ENCODE peak calls at places on chromosome 9, in four cellular contexts. L, A, K and S are unnamed samples.

GRCh38 chr9:104494808-104495207 is 9.3 kb upstream of the OR13F1 start:
- DNase-seq in L (no peak), A (no peak), K (peak; percentile 33), S (no peak)

GRCh38 chr9:101564252-101564651 is 30.5 kb downstream of the PPP3R2 start:
- DNase-seq in L (no peak), A (no peak), K (no peak), S (no peak)

GRCh38 chr9:2024888-2025781 is 10.0 kb downstream of the SMARCA2 start:
- DNase-seq in L (no peak), A (no peak), K (no peak), S (no peak)

GRCh38 chr9:113587471-113588031 is 124.0 kb downstream of the RGS3 start:
- DNase-seq in L (peak; percentile 78), A (no peak), K (no peak), S (no peak)

GRCh38 chr9:110444911-110445310 is 107.2 kb upstream of the TXNDC8 start:
- DNase-seq in L (no peak), A (no peak), K (no peak), S (no peak)

GRCh38 chr9:27572918-27573698 is at the start of gene C9orf72:
- DNase-seq in L (peak; percentile 81), A (peak; percentile 73), K (peak; percentile 64), S (peak; percentile 83)

GRCh38 chr9:74609671-74610416 is 112.7 kb downstream of the RORB start:
- DNase-seq in L (no peak), A (no peak), K (peak; percentile 3), S (no peak)

GRCh38 chr9:108468364-108468763 is 387.4 kb downstream of the ACTL7B start:
- DNase-seq in L (peak; percentile 25), A (no peak), K (peak; percentile 62), S (no peak)

GRCh38 chr9:109816490-109816889 is 36.5 kb downstream of the PALM2AKAP2 start:
- DNase-seq in L (no peak), A (no peak), K (peak; percentile 94), S (no peak)

GRCh38 chr9:10366171-10366779 is 246.5 kb downstream of the PTPRD start:
- DNase-seq in L (no peak), A (no peak), K (peak; percentile 66), S (no peak)

GRCh38 chr9:130480673-130481072 is 35.9 kb downstream of the ASS1 start:
- DNase-seq in L (no peak), A (no peak), K (no peak), S (no peak)

GRCh38 chr9:114681594-114682332 is at the start of gene TEX48:
- DNase-seq in L (peak; percentile 45), A (no peak), K (peak; percentile 82), S (peak; percentile 68)

GRCh38 chr9:101601904-101602765 is 7.4 kb upstream of the PPP3R2 start:
- DNase-seq in L (no peak), A (no peak), K (peak; percentile 62), S (no peak)

GRCh38 chr9:136840877-136841645 is 1.2 kb upstream of the AJM1 start:
- DNase-seq in L (no peak), A (no peak), K (no peak), S (no peak)

GRCh38 chr9:109990541-109990940 is 210.5 kb downstream of the PALM2AKAP2 start:
- DNase-seq in L (no peak), A (no peak), K (no peak), S (no peak)

GRCh38 chr9:545480-545879 is 296.0 kb upstream of the DMRT1 start:
- DNase-seq in L (peak; percentile 81), A (no peak), K (no peak), S (no peak)

GRCh38 chr9:136974834-136975535 is 2.3 kb upstream of the PTGDS start:
- DNase-seq in L (peak; percentile 72), A (no peak), K (peak; percentile 5), S (no peak)

GRCh38 chr9:68941780-68942459 is 72.0 kb downstream of the PRKACG start:
- DNase-seq in L (no peak), A (no peak), K (no peak), S (no peak)

GRCh38 chr9:114300153-114300845 is 22.6 kb upstream of the ORM1 start:
- DNase-seq in L (peak; percentile 2), A (no peak), K (no peak), S (no peak)

GRCh38 chr9:136341042-136341655 is 13.8 kb downstream of the GPSM1 start:
- DNase-seq in L (peak; percentile 72), A (no peak), K (no peak), S (no peak)

GRCh38 chr9:79592736-79593493 is 21.1 kb downstream of the TLE4 start:
- DNase-seq in L (no peak), A (no peak), K (no peak), S (no peak)

GRCh38 chr9:1261879-1262278 is 211.7 kb downstream of the DMRT2 start:
- DNase-seq in L (no peak), A (no peak), K (no peak), S (no peak)

GRCh38 chr9:125538092-125538473 is 168.9 kb downstream of the MAPKAP1 start:
- DNase-seq in L (no peak), A (no peak), K (peak; percentile 94), S (no peak)

GRCh38 chr9:3887121-3887797 is 361.5 kb upstream of the RFX3 start:
- DNase-seq in L (no peak), A (no peak), K (no peak), S (no peak)

GRCh38 chr9:109989296-109989695 is 209.3 kb downstream of the PALM2AKAP2 start:
- DNase-seq in L (no peak), A (no peak), K (no peak), S (no peak)

GRCh38 chr9:32906213-32906612 is 95.2 kb downstream of the APTX start:
- DNase-seq in L (no peak), A (no peak), K (no peak), S (no peak)

GRCh38 chr9:127950513-127951210 is 13.0 kb upstream of the DPM2 start:
- DNase-seq in L (peak; percentile 48), A (no peak), K (no peak), S (no peak)

GRCh38 chr9:37903581-37903830 is 421 bp downstream of the SLC25A51 start:
- DNase-seq in L (no peak), A (no peak), K (no peak), S (no peak)

GRCh38 chr9:84442712-84443111 is 102.2 kb upstream of the SLC28A3 start:
- DNase-seq in L (no peak), A (no peak), K (no peak), S (no peak)

GRCh38 chr9:117095116-117095515 is 319.7 kb downstream of the ASTN2 start:
- DNase-seq in L (no peak), A (no peak), K (no peak), S (no peak)

GRCh38 chr9:98367371-98367900 is 112.0 kb upstream of the TBC1D2 start:
- DNase-seq in L (no peak), A (no peak), K (no peak), S (no peak)
- H3K9me3 ChIP-seq in L (peaks cover 2% of the 10 kb centered on the region), A (peaks cover 20% of the 10 kb centered on the region), K (peaks cover 5% of the 10 kb centered on the region), S (peaks cover 6% of the 10 kb centered on the region)

GRCh38 chr9:92983984-92984589 is 36.8 kb downstream of the FGD3 start:
- DNase-seq in L (no peak), A (no peak), K (peak; percentile 29), S (no peak)
- H3K9me3 ChIP-seq in L (no peaks in the 10 kb centered on the region), A (peaks cover 14% of the 10 kb centered on the region), K (peaks cover 20% of the 10 kb centered on the region), S (no peaks in the 10 kb centered on the region)

GRCh38 chr9:134750450-134751155 is 109.0 kb downstream of the COL5A1 start:
- DNase-seq in L (no peak), A (no peak), K (no peak), S (no peak)
- H3K9me3 ChIP-seq in L (no peaks in the 10 kb centered on the region), A (no peaks in the 10 kb centered on the region), K (no peaks in the 10 kb centered on the region), S (no peaks in the 10 kb centered on the region)

GRCh38 chr9:17978773-17979172 is 399.9 kb downstream of the SH3GL2 start:
- DNase-seq in L (no peak), A (no peak), K (no peak), S (no peak)
- H3K9me3 ChIP-seq in L (no peaks in the 10 kb centered on the region), A (peaks cover 39% of the 10 kb centered on the region), K (no peaks in the 10 kb centered on the region), S (no peaks in the 10 kb centered on the region)

GRCh38 chr9:112283854-112284253 is 49.6 kb downstream of the PTBP3 start:
- DNase-seq in L (no peak), A (no peak), K (no peak), S (no peak)

GRCh38 chr9:112285056-112285455 is 48.4 kb downstream of the PTBP3 start:
- DNase-seq in L (no peak), A (no peak), K (no peak), S (no peak)

GRCh38 chr9:112286906-112287305 is 46.5 kb downstream of the PTBP3 start:
- DNase-seq in L (no peak), A (no peak), K (no peak), S (no peak)

DNA sequence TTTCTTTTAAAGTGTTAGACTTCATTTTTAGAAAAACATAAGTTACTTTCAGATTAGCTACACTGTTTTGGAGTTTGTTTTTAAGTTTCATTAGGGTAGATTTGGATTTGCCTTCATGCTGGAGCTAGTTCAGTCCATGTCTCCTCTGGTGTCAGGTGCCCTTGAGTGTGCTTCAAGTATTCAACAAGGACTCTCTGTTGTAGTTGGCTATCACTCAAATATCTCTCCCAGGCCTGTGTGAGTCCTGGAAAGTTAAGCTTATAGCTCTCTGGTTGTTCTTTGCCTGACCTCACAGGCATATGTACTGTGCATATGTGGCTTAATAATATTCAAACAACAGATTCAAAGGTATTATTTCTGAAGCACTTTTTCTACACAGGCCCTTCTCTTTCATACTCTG is 45.4 kb downstream of the PTBP3 start:
- DNase-seq in L (no peak), A (no peak), K (no peak), S (no peak)
- H3K9me3 ChIP-seq in L (no peaks in the 10 kb centered on the region), A (peaks cover 12% of the 10 kb centered on the region), K (no peaks in the 10 kb centered on the region), S (peaks cover 4% of the 10 kb centered on the region)

DNA sequence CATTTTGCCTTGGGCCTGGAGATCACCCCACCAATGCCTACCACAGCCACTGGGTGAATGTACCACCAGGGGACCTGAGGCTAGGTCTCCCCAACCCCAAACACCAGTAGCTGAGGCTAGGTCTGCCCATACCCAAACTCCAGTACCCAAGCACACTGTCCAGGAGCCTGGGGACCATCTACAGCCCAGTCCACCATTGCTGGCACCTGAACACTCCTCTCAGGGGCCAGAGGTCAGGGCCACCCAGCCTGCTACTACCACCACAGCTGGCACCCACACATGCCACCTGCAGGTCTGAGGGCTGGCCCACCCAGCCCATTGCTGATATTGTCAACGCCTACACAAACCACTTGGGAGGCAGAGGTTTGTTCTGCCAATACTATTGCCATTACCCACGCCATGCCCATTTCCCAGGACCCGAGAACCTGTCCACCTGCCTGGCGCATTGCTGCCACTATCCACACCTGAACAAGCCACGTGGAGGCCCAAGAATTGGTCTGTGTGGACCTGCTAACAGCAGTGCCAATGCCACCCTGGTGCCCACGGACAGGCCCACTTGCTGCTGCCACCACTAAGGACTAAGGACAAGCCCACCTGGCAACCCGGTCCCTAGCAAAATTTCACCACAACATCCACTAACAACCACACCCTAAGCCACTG is 59.2 kb downstream of the ZDHHC21 start:
- DNase-seq in L (no peak), A (no peak), K (no peak), S (no peak)
- H3K9me3 ChIP-seq in L (no peaks in the 10 kb centered on the region), A (no peaks in the 10 kb centered on the region), K (no peaks in the 10 kb centered on the region), S (no peaks in the 10 kb centered on the region)

DNA sequence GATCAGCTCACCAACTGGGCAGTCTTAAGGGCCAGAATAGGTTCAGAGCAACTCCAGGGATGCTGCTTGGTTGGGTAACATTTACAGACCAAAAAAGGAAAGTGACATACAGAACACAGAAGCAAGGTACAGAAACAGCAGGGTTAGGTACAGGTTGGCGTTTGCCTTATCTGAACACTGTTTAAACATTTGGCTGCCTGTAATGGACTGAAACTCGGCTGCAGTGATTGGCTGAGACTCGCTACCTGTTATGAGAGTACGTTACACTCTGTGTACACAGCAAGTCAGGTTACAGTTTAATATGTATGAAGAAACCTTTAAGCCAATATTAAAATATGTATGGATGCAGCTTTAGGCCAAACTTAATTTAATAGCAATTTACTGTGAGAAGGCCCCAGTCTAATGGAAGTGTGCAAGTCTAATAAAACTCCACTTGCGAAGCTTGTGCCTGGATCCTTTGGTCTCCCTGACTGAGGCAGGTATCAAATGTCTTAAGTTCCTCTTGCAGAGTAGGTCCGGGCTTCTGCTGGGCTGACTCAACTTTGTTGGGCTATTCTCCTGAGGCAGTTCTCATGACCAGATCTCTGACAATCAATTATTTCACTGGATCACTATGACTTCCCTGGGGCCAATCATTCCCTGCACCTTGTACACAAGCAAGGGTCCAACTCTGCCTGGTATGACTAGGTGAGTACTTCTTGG is 204.9 kb downstream of the ZNF462 start:
- DNase-seq in L (no peak), A (no peak), K (no peak), S (no peak)
- H3K9me3 ChIP-seq in L (no peaks in the 10 kb centered on the region), A (no peaks in the 10 kb centered on the region), K (no peaks in the 10 kb centered on the region), S (no peaks in the 10 kb centered on the region)